ENCODE peak calls at places on chromosome 20, in seven cellular contexts. T is AG04450; S is CD4-positive, alpha-beta T cell; Y is lower lobe of right lung; A is body of pancreas; V is mesothelial cell of epicardium; M is mucosa of descending colon. L is an unnamed sample.

GRCh38 chr20:14915356-14915755 is 577.9 kb upstream of the FLRT3 start:
- DNase-seq in Y (no peak), S (no peak), A (no peak), V (no peak), M (no peak), T (no peak), L (no peak)

GRCh38 chr20:58513580-58514285 is 1.5 kb downstream of the APCDD1L start:
- DNase-seq in Y (no peak), S (no peak), M (no peak), V (no peak), T (no peak), A (no peak), L (no peak)

GRCh38 chr20:17654649-17655285 is 27.3 kb downstream of the RRBP1 start:
- DNase-seq in T (peak; percentile 21), S (no peak), A (peak; percentile 42), M (no peak), V (peak; percentile 77), Y (no peak), L (no peak)

GRCh38 chr20:32642257-32643046 is 31.3 kb downstream of the C20orf203 start:
- DNase-seq in S (no peak), Y (no peak), T (no peak), A (no peak), V (no peak), M (no peak), L (no peak)

GRCh38 chr20:23841693-23842092 is 15.2 kb upstream of the CST2 start:
- DNase-seq in V (no peak), A (no peak), M (no peak), S (no peak), Y (no peak), T (no peak), L (no peak)

GRCh38 chr20:44688053-44688625 is 27.0 kb upstream of the CCN5 start:
- DNase-seq in M (no peak), Y (no peak), V (no peak), T (no peak), S (no peak), A (no peak), L (no peak)

GRCh38 chr20:18992418-18992817 is 178.8 kb downstream of the SCP2D1 start:
- DNase-seq in M (no peak), V (no peak), Y (no peak), A (no peak), T (no peak), S (no peak), L (no peak)

GRCh38 chr20:10853176-10853575 is 179.4 kb upstream of the JAG1 start:
- DNase-seq in M (no peak), Y (no peak), S (no peak), V (no peak), A (no peak), T (no peak), L (no peak)

GRCh38 chr20:64133951-64134407 is 26.6 kb upstream of the NPBWR2 start:
- DNase-seq in V (peak; percentile 36), S (no peak), M (no peak), T (no peak), Y (peak; percentile 12), A (no peak), L (peak; percentile 7)

GRCh38 chr20:33863440-33864323 is 52.5 kb downstream of the CHMP4B start:
- DNase-seq in V (no peak), M (no peak), S (no peak), A (no peak), T (no peak), Y (no peak), L (no peak)

GRCh38 chr20:11267131-11267761 is 593.4 kb upstream of the JAG1 start:
- DNase-seq in A (peak; percentile 58), M (no peak), T (peak; percentile 93), S (no peak), Y (no peak), V (no peak), L (no peak)

GRCh38 chr20:50211065-50211464 is 20.4 kb downstream of the CEBPB start:
- DNase-seq in Y (no peak), V (no peak), T (no peak), M (no peak), S (no peak), A (no peak), L (no peak)

GRCh38 chr20:50386641-50386960 is 123.6 kb upstream of the PTPN1 start:
- DNase-seq in S (peak; percentile 3), Y (no peak), T (no peak), M (no peak), V (no peak), A (no peak), L (no peak)

GRCh38 chr20:48025061-48025515 is 239.8 kb upstream of the SULF2 start:
- DNase-seq in S (no peak), V (no peak), M (peak; percentile 67), T (no peak), A (peak; percentile 20), Y (no peak), L (no peak)

GRCh38 chr20:49230575-49231211 is 11.5 kb downstream of the DDX27 start:
- DNase-seq in M (no peak), Y (peak; percentile 66), A (peak; percentile 32), V (no peak), S (no peak), T (no peak), L (no peak)

GRCh38 chr20:3681931-3682820 is at the start of gene ADAM33:
- DNase-seq in Y (no peak), M (no peak), A (no peak), V (peak; percentile 54), T (no peak), S (no peak), L (no peak)

GRCh38 chr20:39081255-39081654 is 119.1 kb downstream of the DHX35 start:
- DNase-seq in Y (peak; percentile 62), V (peak; percentile 92), M (no peak), S (peak; percentile 76), A (peak; percentile 81), T (peak; percentile 62), L (peak; percentile 85)

GRCh38 chr20:640674-641515 is 12.1 kb downstream of the SRXN1 start:
- DNase-seq in S (no peak), T (no peak), M (no peak), A (no peak), V (no peak), Y (no peak), L (no peak)

GRCh38 chr20:51679254-51679921 is 88.8 kb downstream of the ATP9A start:
- DNase-seq in T (no peak), V (no peak), S (no peak), A (no peak), Y (no peak), M (no peak), L (no peak)

GRCh38 chr20:51680067-51680749 is 88.0 kb downstream of the ATP9A start:
- DNase-seq in S (no peak), Y (no peak), V (no peak), A (no peak), M (no peak), T (no peak), L (no peak)

DNA sequence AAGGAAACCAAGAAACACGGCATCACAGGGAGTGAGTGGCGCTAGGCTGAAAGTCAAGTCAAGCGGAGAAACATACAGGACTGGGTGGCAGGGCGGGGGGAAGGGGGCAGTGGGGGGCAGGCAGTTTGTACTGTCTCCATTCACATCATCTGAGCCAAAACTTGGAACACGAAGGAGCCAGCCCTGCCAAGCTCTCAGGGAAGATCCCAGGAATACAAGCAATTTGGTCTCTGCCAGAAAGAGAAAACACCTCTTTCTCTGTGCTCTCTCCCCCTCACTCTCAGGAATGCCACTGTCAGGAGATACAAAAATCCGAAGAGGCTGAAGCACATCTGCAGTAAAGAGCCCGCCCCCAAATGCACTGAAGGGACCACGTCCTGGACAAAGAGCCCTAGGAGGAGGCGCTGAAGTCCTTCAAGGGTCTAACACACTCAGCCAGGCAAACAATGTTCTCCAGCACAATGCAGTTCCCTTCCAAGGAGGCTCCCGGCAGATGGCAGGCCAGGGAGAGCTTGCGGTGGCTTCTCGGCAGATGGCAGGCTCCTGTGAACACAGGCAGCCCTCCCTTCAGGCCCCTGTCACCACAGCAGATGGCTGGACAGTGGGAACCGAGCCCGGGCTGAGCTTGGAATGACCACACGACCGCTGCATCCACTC is 90.0 kb downstream of the ATP9A start:
- DNase-seq in S (no peak), T (no peak), M (no peak), V (no peak), A (peak; percentile 32), Y (no peak), L (no peak)
- TF ChIP-seq CTCF in S (no peak), T (peak; percentile 21), M (no peak), V (no peak), A (no peak), Y (no peak), L (no peak)

DNA sequence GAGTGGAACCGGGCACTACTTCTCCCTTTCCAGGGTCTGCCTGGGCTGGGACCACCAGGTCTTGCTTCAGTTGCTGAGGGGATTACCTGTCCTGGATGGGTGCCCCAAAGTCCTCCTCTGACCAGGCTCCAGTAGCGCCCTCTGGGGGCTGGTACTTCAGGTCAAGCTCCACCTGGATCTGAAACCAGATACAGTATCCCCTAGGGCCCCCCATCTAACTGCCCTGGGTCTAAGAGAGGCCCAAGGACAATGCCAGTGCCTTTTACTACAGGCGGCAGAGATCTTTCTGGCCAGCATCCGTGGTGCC is 11.2 kb upstream of the SPAG4 start:
- DNase-seq in A (no peak), Y (no peak), S (no peak), M (no peak), T (no peak), V (no peak), L (no peak)
- TF ChIP-seq CTCF in A (peak; percentile 16), Y (no peak), S (peak; percentile 19), M (peak; percentile 11), T (peak; percentile 36), V (no peak), L (no peak)

GRCh38 chr20:57464642-57465211 is 60.2 kb downstream of the CTCFL start:
- DNase-seq in A (peak; percentile 50), V (no peak), M (peak; percentile 44), S (no peak), Y (peak; percentile 52), T (no peak), L (no peak)
- TF ChIP-seq CTCF in A (peak; percentile 42), V (no peak), M (no peak), S (no peak), Y (no peak), T (peak; percentile 14), L (no peak)

GRCh38 chr20:36745234-36745926 is 510 bp downstream of the NDRG3 start:
- DNase-seq in M (peak; percentile 67), S (no peak), V (peak; percentile 40), A (peak; percentile 13), T (no peak), Y (peak; percentile 54), L (no peak)
- TF ChIP-seq CTCF in M (no peak), S (peak; percentile 15), V (no peak), A (no peak), T (peak; percentile 5), Y (no peak), L (no peak)

GRCh38 chr20:8078528-8078914 is 53.5 kb upstream of the PLCB1 start:
- DNase-seq in Y (no peak), S (no peak), V (no peak), A (no peak), M (no peak), T (no peak), L (no peak)
- TF ChIP-seq CTCF in Y (no peak), S (no peak), V (no peak), A (no peak), M (no peak), T (no peak), L (no peak)

DNA sequence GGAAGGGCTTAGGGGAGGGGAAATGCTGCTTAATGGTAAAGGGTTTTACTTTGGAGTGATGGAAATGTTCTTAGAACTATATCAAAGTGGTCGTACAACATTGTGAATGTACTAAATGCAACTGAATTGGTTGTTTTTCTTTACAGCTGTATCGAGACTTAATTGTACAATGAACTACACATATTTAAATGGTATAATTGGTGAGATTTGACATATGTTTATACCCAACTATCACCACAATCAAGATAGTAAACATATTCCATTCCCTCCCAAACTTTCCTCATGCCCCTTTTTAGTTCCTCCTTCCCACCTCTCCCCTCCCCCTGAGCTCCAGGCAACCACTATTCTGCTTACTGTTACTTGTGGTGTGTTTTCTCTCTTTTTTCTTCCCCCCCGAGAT is 44.0 kb downstream of the SCAND1 start:
- DNase-seq in T (no peak), Y (no peak), S (no peak), M (no peak), A (no peak), V (no peak), L (no peak)
- TF ChIP-seq CTCF in T (no peak), Y (no peak), S (no peak), M (no peak), A (no peak), V (no peak), L (no peak)